ENCODE peak calls at places on chromosome 18, in ten cellular contexts. W is retina; O is fibroblast of mammary gland; A is AG10803; L is HS-5; N is LoVo; Y is IMR-90; U is T-helper 1 cell; Q is NT2/D1; V is stimulated activated CD4-positive, alpha-beta T cell treated with anti-CD3 and anti-CD28 coated beads, Interleukin-2, amount 100 ng/mL, for 48 hours. B is an unnamed sample.

GRCh38 chr18:29164993-29165599 is 988.2 kb upstream of the CDH2 start:
- DNase-seq in U (no peak), Q (no peak), O (peak), A (peak), N (no peak), V (no peak), W (no peak), Y (peak), L (peak), B (no peak)

GRCh38 chr18:25592804-25593360 is 240.9 kb upstream of the ZNF521 start:
- DNase-seq in V (no peak), N (no peak), U (no peak), Q (no peak), W (no peak), L (no peak), A (no peak), O (no peak), Y (no peak), B (no peak)

GRCh38 chr18:59536181-59536580 is 161.0 kb downstream of the CCBE1 start:
- DNase-seq in O (peak), Q (no peak), Y (peak), W (no peak), U (peak), A (peak), V (no peak), L (no peak), N (no peak), B (no peak)

GRCh38 chr18:75376004-75376403 is 51.5 kb downstream of the SMIM21 start:
- DNase-seq in A (no peak), O (peak), W (no peak), N (peak), U (no peak), Y (no peak), V (no peak), L (no peak), Q (no peak), B (no peak)

GRCh38 chr18:23301971-23302370 is 151.1 kb upstream of the RIOK3 start:
- DNase-seq in N (no peak), W (no peak), V (no peak), U (no peak), Q (no peak), O (no peak), Y (no peak), L (no peak), A (no peak), B (no peak)

GRCh38 chr18:79560042-79560860 is 119.4 kb upstream of the CTDP1 start:
- DNase-seq in W (no peak), N (no peak), A (no peak), Y (no peak), V (no peak), U (no peak), L (no peak), Q (no peak), O (no peak), B (no peak)

GRCh38 chr18:35451032-35451431 is 46.7 kb downstream of the INO80C start:
- DNase-seq in O (no peak), A (no peak), U (no peak), W (no peak), Q (no peak), Y (no peak), L (no peak), V (no peak), N (no peak), B (no peak)

GRCh38 chr18:62631173-62631572 is 84.2 kb upstream of the PHLPP1 start:
- DNase-seq in N (no peak), O (peak), U (no peak), L (no peak), V (no peak), Y (no peak), W (no peak), A (no peak), Q (no peak), B (no peak)

GRCh38 chr18:43888601-43889000 is 611.3 kb upstream of the SYT4 start:
- DNase-seq in U (no peak), L (no peak), V (no peak), A (no peak), Y (no peak), N (no peak), W (no peak), Q (no peak), O (peak), B (no peak)

GRCh38 chr18:59779979-59780378 is 82.8 kb upstream of the CCBE1 start:
- DNase-seq in V (no peak), W (no peak), A (peak), O (peak), U (no peak), Q (no peak), N (peak), L (peak), Y (peak), B (no peak)

GRCh38 chr18:6885992-6886823 is 156.7 kb downstream of the ARHGAP28 start:
- DNase-seq in V (no peak), A (peak), Q (peak), W (peak), U (no peak), Y (peak), O (peak), L (peak), N (peak), B (no peak)

GRCh38 chr18:13513015-13513414 is 213.3 kb downstream of the FAM210A start:
- DNase-seq in V (no peak), U (peak), L (no peak), W (peak), A (peak), N (no peak), Y (no peak), O (no peak), Q (no peak), B (peak)

GRCh38 chr18:45891806-45892205 is 66.3 kb downstream of the SIGLEC15 start:
- DNase-seq in Q (no peak), N (no peak), L (no peak), V (no peak), A (no peak), U (no peak), O (no peak), Y (no peak), W (no peak), B (no peak)

GRCh38 chr18:41814651-41815050 is 140.4 kb upstream of the PIK3C3 start:
- DNase-seq in Q (no peak), A (no peak), V (no peak), L (no peak), Y (no peak), N (no peak), W (no peak), O (no peak), U (no peak), B (no peak)

GRCh38 chr18:74498712-74499629 is 2.8 kb downstream of the CNDP2 start:
- DNase-seq in V (peak), N (peak), U (peak), W (no peak), A (peak), Y (no peak), O (peak), L (no peak), Q (no peak), B (no peak)

GRCh38 chr18:78662879-78663278 is 316.7 kb upstream of the SALL3 start:
- DNase-seq in L (no peak), N (no peak), Y (no peak), U (no peak), W (no peak), A (no peak), Q (no peak), O (no peak), V (no peak), B (no peak)

GRCh38 chr18:23963443-23964185 is 50.9 kb upstream of the TTC39C start:
- DNase-seq in L (no peak), A (no peak), U (no peak), O (peak), Y (no peak), W (no peak), V (no peak), N (no peak), Q (no peak), B (no peak)

GRCh38 chr18:79400091-79400590 is 4.4 kb downstream of the NFATC1 start:
- DNase-seq in L (no peak), N (peak), Q (no peak), V (peak), W (no peak), Y (no peak), O (no peak), U (peak), A (peak), B (no peak)

GRCh38 chr18:34637094-34637801 is 72.8 kb upstream of the DTNA start:
- DNase-seq in V (no peak), Y (no peak), L (no peak), N (no peak), Q (no peak), O (no peak), W (no peak), U (no peak), A (no peak), B (no peak)

GRCh38 chr18:30889582-30890301 is 152.8 kb downstream of the DSC3 start:
- DNase-seq in O (no peak), V (no peak), A (no peak), W (peak), Y (no peak), Q (peak), L (peak), N (no peak), U (no peak), B (no peak)

GRCh38 chr18:10261315-10262276 is 192.8 kb upstream of the APCDD1 start:
- DNase-seq in W (no peak), Y (peak), A (no peak), U (peak), Q (no peak), L (no peak), V (no peak), O (peak), N (no peak), B (no peak)

GRCh38 chr18:22604390-22604985 is 186.8 kb upstream of the CTAGE1 start:
- DNase-seq in L (no peak), A (no peak), Q (no peak), W (no peak), Y (peak), O (no peak), V (no peak), N (no peak), U (no peak), B (peak)

GRCh38 chr18:43661570-43661969 is 384.3 kb upstream of the SYT4 start:
- DNase-seq in L (peak), N (peak), O (peak), A (peak), Q (peak), W (no peak), U (peak), Y (peak), V (no peak), B (no peak)

GRCh38 chr18:13267517-13267916 is 49.0 kb downstream of the LDLRAD4 start:
- DNase-seq in W (no peak), V (no peak), Q (no peak), U (peak), N (no peak), A (peak), Y (no peak), L (no peak), O (no peak), B (no peak)

GRCh38 chr18:79507546-79508480 is 112.1 kb downstream of the NFATC1 start:
- DNase-seq in W (peak), Q (no peak), N (no peak), O (peak), V (no peak), U (no peak), Y (peak), A (peak), L (no peak), B (no peak)

GRCh38 chr18:76922107-76922506 is 99.8 kb downstream of the ZNF236 start:
- DNase-seq in L (no peak), U (peak), Y (peak), Q (peak), O (peak), W (peak), V (peak), A (peak), N (no peak), B (no peak)

GRCh38 chr18:24528857-24529256 is 68.4 kb downstream of the HRH4 start:
- DNase-seq in L (no peak), Y (no peak), Q (no peak), V (no peak), O (no peak), A (no peak), N (no peak), W (no peak), U (no peak), B (no peak)